ENCODE peak calls at places on chromosomes 13 and 19, in seven cellular contexts. Y is progenitor cell of endocrine pancreas, O is SHP77, R is transverse colon, S is fibroblast of mammary gland, V is Calu3, P is cardiac fibroblast. D is an unnamed sample.

GRCh38 chr19:15417699-15418098 is 1.1 kb downstream of the AKAP8L start:
- DNase-seq in O (no peak), R (no peak), Y (no peak), V (no peak), S (peak; percentile 34), P (peak; percentile 25), D (no peak)

GRCh38 chr19:28242317-28242927 is 970.5 kb downstream of the UQCRFS1 start:
- DNase-seq in P (peak; percentile 65), Y (no peak), V (peak; percentile 12), O (peak; percentile 57), R (peak; percentile 8), S (peak; percentile 55), D (no peak)

GRCh38 chr13:82647540-82647939 is 1234.7 kb downstream of the SLITRK1 start:
- DNase-seq in P (no peak), V (no peak), R (no peak), Y (no peak), O (no peak), S (no peak), D (no peak)

GRCh38 chr19:45729774-45730388 is 815 bp downstream of the FBXO46 start:
- DNase-seq in V (peak; percentile 17), Y (no peak), O (no peak), S (peak; percentile 11), P (no peak), R (peak; percentile 29), D (no peak)

GRCh38 chr19:7292352-7292949 is 1.8 kb downstream of the INSR start:
- DNase-seq in S (no peak), O (no peak), P (no peak), Y (no peak), R (no peak), V (no peak), D (no peak)

GRCh38 chr13:44049546-44049945 is 169.8 kb downstream of the LACC1 start:
- DNase-seq in R (no peak), P (no peak), O (no peak), S (no peak), V (no peak), Y (no peak), D (no peak)

GRCh38 chr13:112874751-112875300 is 94.2 kb upstream of the MCF2L start:
- DNase-seq in S (no peak), O (no peak), Y (no peak), V (no peak), P (no peak), R (no peak), D (no peak)

GRCh38 chr13:39263033-39263432 is 224.8 kb downstream of the NHLRC3 start:
- DNase-seq in R (peak; percentile 9), Y (peak; percentile 18), P (peak; percentile 51), S (peak; percentile 56), O (peak; percentile 22), V (peak; percentile 42), D (no peak)

GRCh38 chr19:17209126-17210036 is 5.8 kb upstream of the USE1 start:
- DNase-seq in R (peak; percentile 69), Y (no peak), O (peak; percentile 13), P (peak; percentile 38), S (peak; percentile 51), V (peak; percentile 13), D (no peak)

GRCh38 chr13:66981912-66982311 is 248.2 kb downstream of the PCDH9 start:
- DNase-seq in S (no peak), P (no peak), O (no peak), V (no peak), R (no peak), Y (no peak), D (no peak)

GRCh38 chr13:108897955-108898354 is 268.5 kb downstream of the MYO16 start:
- DNase-seq in S (peak; percentile 63), V (no peak), Y (no peak), O (peak; percentile 63), P (no peak), R (no peak), D (peak; percentile 24)

GRCh38 chr19:49595006-49595818 is 4.2 kb downstream of the PRR12 start:
- DNase-seq in Y (no peak), R (no peak), O (no peak), S (no peak), P (no peak), V (no peak), D (no peak)

GRCh38 chr13:24306632-24307031 is 2.7 kb upstream of the C1QTNF9 start:
- DNase-seq in R (no peak), Y (no peak), V (no peak), P (peak; percentile 20), S (peak; percentile 49), O (no peak), D (no peak)

GRCh38 chr13:60158321-60158801 is 5.4 kb downstream of the DIAPH3 start:
- DNase-seq in Y (no peak), O (no peak), V (no peak), P (no peak), R (no peak), S (no peak), D (no peak)

GRCh38 chr13:52156724-52157251 is 2.6 kb downstream of the NEK3 start:
- DNase-seq in Y (no peak), V (no peak), P (peak; percentile 20), S (no peak), O (no peak), R (no peak), D (no peak)

GRCh38 chr13:93882086-93882651 is 597.3 kb downstream of the DCT start:
- DNase-seq in P (no peak), R (no peak), S (peak; percentile 46), V (no peak), O (no peak), Y (no peak), D (no peak)

GRCh38 chr13:102779426-102780159 is 6.0 kb upstream of the TEX30 start:
- DNase-seq in S (no peak), V (no peak), Y (no peak), R (no peak), P (no peak), O (no peak), D (no peak)

GRCh38 chr19:41327499-41328156 is 17.7 kb downstream of the CCDC97 start:
- DNase-seq in S (peak; percentile 42), Y (no peak), R (peak; percentile 88), O (no peak), P (no peak), V (peak; percentile 87), D (peak; percentile 76)

GRCh38 chr19:19316082-19316481 is 4.2 kb downstream of the SUGP1 start:
- DNase-seq in V (no peak), P (no peak), Y (no peak), S (no peak), O (no peak), R (no peak), D (no peak)

GRCh38 chr13:48188640-48189039 is 44.4 kb upstream of the ITM2B start:
- DNase-seq in O (no peak), R (no peak), P (no peak), V (no peak), Y (no peak), S (no peak), D (no peak)

GRCh38 chr13:112012004-112012704 is 54.8 kb upstream of the SOX1 start:
- DNase-seq in R (no peak), P (no peak), S (no peak), V (no peak), O (no peak), Y (no peak), D (no peak)

D was measured in CD4-positive, CD25-positive, alpha-beta regulatory T cell.